ENCODE peak calls at places on chromosomes 11 and 22, in seven cellular contexts. F is vagina, K is mucosa of descending colon, T is body of pancreas, V is fibroblast of lung, M is PC-3, R is AG09309. A is an unnamed sample.

GRCh38 chr11:59141673-59142460 is 789 bp upstream of the FAM111A start:
- DNase-seq in M (peak), K (no peak), F (no peak), R (no peak), T (no peak), V (peak), A (peak)

GRCh38 chr22:17368727-17369552 is at the start of gene CECR2:
- DNase-seq in V (peak), F (no peak), K (peak), R (no peak), T (peak), M (no peak), A (peak)

GRCh38 chr22:17999851-18000250 is 24.5 kb downstream of the MICAL3 start:
- DNase-seq in K (no peak), T (peak), V (no peak), M (peak), F (no peak), R (no peak), A (no peak)

GRCh38 chr11:124676386-124676785 is 2.7 kb downstream of the SPA17 start:
- DNase-seq in T (no peak), V (peak), R (no peak), M (no peak), K (no peak), F (no peak), A (peak)

GRCh38 chr22:41193829-41194228 is 11.3 kb upstream of the L3MBTL2 start:
- DNase-seq in F (no peak), R (no peak), K (no peak), T (no peak), M (no peak), V (no peak), A (no peak)

GRCh38 chr11:16456366-16456765 is 100.0 kb upstream of the SOX6 start:
- DNase-seq in T (no peak), F (no peak), M (no peak), V (no peak), K (no peak), R (no peak), A (no peak)

GRCh38 chr11:113683481-113684046 is 22.5 kb downstream of the TMPRSS5 start:
- DNase-seq in R (no peak), V (no peak), K (no peak), M (no peak), F (no peak), T (no peak), A (no peak)

GRCh38 chr11:1152316-1153104 is 5.2 kb upstream of the MUC5AC start:
- DNase-seq in F (no peak), V (peak), K (peak), R (no peak), M (peak), T (no peak), A (peak)

GRCh38 chr11:2325719-2326118 is 23.9 kb downstream of the TSPAN32 start:
- DNase-seq in M (peak), R (no peak), F (no peak), K (no peak), V (peak), T (no peak), A (peak)

GRCh38 chr11:12166299-12167092 is 56.1 kb downstream of the MICAL2 start:
- DNase-seq in K (no peak), V (no peak), T (no peak), F (no peak), R (no peak), M (no peak), A (no peak)

GRCh38 chr11:72410956-72411355 is 23.4 kb downstream of the CLPB start:
- DNase-seq in V (no peak), F (no peak), T (no peak), K (no peak), M (no peak), R (no peak), A (no peak)

GRCh38 chr11:17414992-17415391 is 26.5 kb upstream of the KCNJ11 start:
- DNase-seq in R (no peak), K (peak), T (no peak), V (no peak), M (no peak), F (no peak), A (no peak)

GRCh38 chr11:16603890-16604783 is 134.3 kb upstream of the C11orf58 start:
- DNase-seq in V (peak), R (no peak), K (peak), F (no peak), T (peak), M (no peak), A (no peak)

DNA sequence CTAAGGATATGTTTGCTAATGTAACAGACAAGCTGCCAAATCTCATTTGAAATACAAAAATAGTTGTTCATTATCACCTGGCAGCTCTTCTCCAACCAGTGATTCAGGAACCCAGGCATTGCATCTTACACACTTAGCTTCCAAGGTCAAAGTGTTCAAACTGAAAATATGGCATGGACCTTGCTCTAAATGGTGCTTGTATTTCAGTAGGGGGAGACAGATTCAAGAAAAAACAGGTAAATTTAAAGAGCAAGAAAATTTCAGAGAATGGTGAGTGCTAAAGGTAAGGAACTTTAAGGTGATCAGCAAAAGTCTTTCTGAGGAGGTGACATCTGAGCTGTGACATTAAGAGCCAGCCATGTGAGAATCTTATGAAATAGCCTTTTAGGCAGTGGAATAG is 82.8 kb upstream of the E2F8 start:
- DNase-seq in R (no peak), T (no peak), K (no peak), F (no peak), V (peak), M (peak), A (peak)
- TF ChIP-seq CTCF in R (peak), T (no peak), K (no peak), F (no peak), V (no peak), M (peak), A (peak)

GRCh38 chr11:9977554-9977953 is 313.7 kb downstream of the SWAP70 start:
- DNase-seq in T (no peak), V (no peak), K (no peak), M (peak), R (no peak), F (no peak), A (no peak)

GRCh38 chr11:9982127-9982795 is 311.8 kb downstream of the SBF2 start:
- DNase-seq in F (no peak), M (peak), V (no peak), K (no peak), T (no peak), R (peak), A (peak)

GRCh38 chr11:9982796-9983579 is 311.0 kb downstream of the SBF2 start:
- DNase-seq in M (peak), K (no peak), V (peak), R (no peak), F (no peak), T (no peak), A (peak)

GRCh38 chr11:9980931-9981330 is 313.1 kb downstream of the SBF2 start:
- DNase-seq in T (no peak), F (no peak), K (no peak), V (no peak), R (no peak), M (peak), A (no peak)
- H3K4me3 ChIP-seq in T (no peak), F (no peak), K (no peak), V (no peak), R (no peak), M (no peak), A (no peak)

DNA sequence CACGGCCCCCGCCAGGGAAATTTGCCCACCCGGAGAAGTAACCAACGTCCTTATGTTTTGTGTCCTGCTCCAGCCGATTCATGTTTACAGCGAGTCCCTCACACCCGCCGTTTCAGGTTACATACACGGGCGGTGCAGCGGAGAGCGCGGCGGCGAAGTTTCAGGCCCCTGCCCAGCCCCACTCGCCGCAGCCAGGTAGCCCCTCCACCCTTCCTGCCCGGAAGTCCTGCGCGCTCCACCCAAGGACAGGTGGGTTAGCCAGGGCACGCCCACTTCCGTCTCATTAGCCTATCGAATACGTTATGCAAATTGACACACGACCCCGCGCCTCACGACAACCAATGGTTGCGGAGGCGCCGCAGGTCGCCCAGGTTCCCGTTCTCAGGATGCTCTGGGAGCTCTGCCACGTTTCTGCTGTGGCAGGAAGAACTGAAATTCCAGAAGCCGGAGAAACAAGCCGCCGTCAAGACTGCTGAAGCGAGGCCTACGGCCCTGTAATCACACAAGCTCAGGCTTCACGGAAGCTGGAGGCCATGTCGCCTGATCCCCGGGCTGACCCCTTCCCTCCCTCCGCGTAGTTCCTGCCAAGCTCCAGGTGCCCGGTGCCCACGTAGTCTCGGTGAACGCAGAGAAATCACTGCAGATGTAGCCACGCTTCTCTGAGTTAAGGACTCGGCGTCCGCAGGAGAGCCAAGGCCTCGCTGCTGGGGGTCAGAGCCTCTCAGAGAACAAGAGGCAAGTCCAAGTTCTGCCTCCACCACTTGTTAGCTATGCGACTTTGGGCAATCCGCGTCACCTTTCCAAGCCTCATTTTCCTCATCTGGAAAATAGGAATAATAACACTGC is 22.4 kb upstream of the MYH9 start:
- DNase-seq in M (peak), T (peak), F (no peak), R (no peak), V (peak), K (peak), A (peak)
- TF ChIP-seq CTCF in M (no peak), T (peak), F (no peak), R (no peak), V (no peak), K (no peak), A (no peak)

GRCh38 chr11:75428989-75429640 is 3.9 kb downstream of the KLHL35 start:
- DNase-seq in R (no peak), K (no peak), M (no peak), V (no peak), F (no peak), T (no peak), A (no peak)
- H3K4me3 ChIP-seq in R (no peak), K (no peak), M (peak), V (no peak), F (peak), T (no peak), A (no peak)

DNA sequence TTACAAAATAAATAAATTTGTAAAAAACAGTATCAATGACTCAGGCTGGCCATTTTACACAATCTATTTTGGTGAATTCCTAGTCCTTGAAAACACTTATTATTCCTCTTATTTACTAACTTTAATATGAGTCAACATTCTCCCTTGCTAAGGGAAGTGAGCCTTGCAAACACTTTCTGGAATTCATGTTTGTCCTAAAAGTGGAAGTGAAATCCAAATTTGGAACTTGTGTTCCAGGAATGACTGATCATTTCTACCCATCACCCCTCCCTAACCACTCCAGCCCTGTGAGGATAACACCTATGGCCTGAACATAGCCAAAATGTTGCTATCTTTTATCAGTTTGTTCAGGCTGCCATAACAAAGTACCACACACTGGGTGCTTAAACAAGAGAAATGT is 83.1 kb downstream of the OR5AK2 start:
- DNase-seq in T (no peak), V (peak), M (peak), F (no peak), K (no peak), R (peak), A (peak)
- TF ChIP-seq CTCF in T (no peak), V (no peak), M (no peak), F (no peak), K (no peak), R (no peak), A (no peak)

A was measured in choroid plexus epithelial cell.